ENCODE peak calls at places on chromosomes 11 and 22, in six cellular contexts. M is iris pigment epithelial cell; I is stimulated activated CD8-positive, alpha-beta memory T cell treated with anti-CD3 and anti-CD28 coated beads, Interleukin-2, amount 100 ng/mL, for 1 hour; A is neural progenitor cell; F is activated T-cell treated with anti-CD3 and anti-CD28 coated beads for 48 hours; O is kidney. L is an unnamed sample.

GRCh38 chr11:119493712-119494111 is 70.7 kb upstream of the THY1 start:
- DNase-seq in I (no peak), A (peak), M (peak), O (no peak), F (no peak), L (peak)

GRCh38 chr22:49994361-49995058 is 18.1 kb downstream of the IL17REL start:
- DNase-seq in I (no peak), O (no peak), M (no peak), A (no peak), F (no peak), L (no peak)

GRCh38 chr11:99370557-99371200 is 349.9 kb downstream of the CNTN5 start:
- DNase-seq in F (no peak), O (peak), I (no peak), A (peak), M (peak), L (peak)

GRCh38 chr11:95984035-95984434 is 60.1 kb upstream of the MTMR2 start:
- DNase-seq in M (no peak), A (no peak), F (no peak), O (no peak), I (no peak), L (no peak)

GRCh38 chr22:49207008-49207775 is 620.5 kb downstream of the BRD1 start:
- DNase-seq in A (no peak), F (no peak), M (no peak), O (peak), I (no peak), L (no peak)

GRCh38 chr11:134371436-134372185 is 39.8 kb downstream of the GLB1L2 start:
- DNase-seq in I (no peak), A (no peak), F (no peak), O (peak), M (no peak), L (no peak)

GRCh38 chr11:95093548-95093947 is 3.9 kb downstream of the ENDOD1 start:
- DNase-seq in A (no peak), O (no peak), I (no peak), M (no peak), F (no peak), L (peak)

GRCh38 chr11:78453140-78453935 is 35.7 kb upstream of the GAB2 start:
- DNase-seq in A (no peak), M (peak), O (no peak), F (no peak), I (no peak), L (no peak)

GRCh38 chr11:100970273-100971164 is 159.1 kb downstream of the PGR start:
- DNase-seq in M (peak), F (no peak), O (no peak), I (no peak), A (no peak), L (no peak)

GRCh38 chr11:86151188-86152005 is 82.5 kb upstream of the PICALM start:
- DNase-seq in A (peak), F (no peak), M (peak), O (peak), I (no peak), L (peak)

GRCh38 chr11:129881570-129882170 is 13.7 kb downstream of the NFRKB start:
- DNase-seq in I (peak), O (no peak), F (peak), A (peak), M (peak), L (peak)

GRCh38 chr11:64100345-64100744 is 64.6 kb downstream of the FLRT1 start:
- DNase-seq in A (no peak), F (no peak), M (no peak), I (no peak), O (no peak), L (peak)

GRCh38 chr11:95764267-95764898 is 25.2 kb downstream of the FAM76B start:
- DNase-seq in I (no peak), O (no peak), M (peak), A (peak), F (no peak), L (peak)

GRCh38 chr11:134532921-134533421 is 120.9 kb upstream of the B3GAT1 start:
- DNase-seq in O (peak), I (no peak), A (no peak), M (no peak), F (no peak), L (no peak)

GRCh38 chr11:76885390-76886097 is 24.8 kb downstream of the ACER3 start:
- DNase-seq in O (peak), M (peak), I (no peak), A (no peak), F (no peak), L (no peak)

GRCh38 chr22:48944756-48945620 is 882.7 kb downstream of the BRD1 start:
- DNase-seq in O (no peak), A (no peak), F (no peak), M (no peak), I (no peak), L (no peak)

GRCh38 chr11:60774726-60775125 is 10.4 kb upstream of the MS4A10 start:
- DNase-seq in A (no peak), O (peak), I (no peak), F (no peak), M (no peak), L (no peak)

GRCh38 chr11:78560826-78561484 is 13.7 kb downstream of the NARS2 start:
- DNase-seq in M (peak), A (no peak), O (no peak), I (no peak), F (no peak), L (peak)

GRCh38 chr11:76152086-76152658 is 54.1 kb downstream of the WNT11 start:
- DNase-seq in O (peak), I (peak), A (peak), M (peak), F (peak), L (peak)

L was measured in NCI-H69.